ENCODE peak calls at places on chromosomes 7 and 10, in nine cellular contexts. One of them, this sample, is unnamed.

GRCh38 chr10:118725784-118726507 is 28.8 kb downstream of the CACUL1 start:
- DNase-seq in stimulated activated naive CD8-positive, alpha-beta T cell treated with anti-CD3 and anti-CD28 coated beads, Interleukin-15, amount 100 ng/mL, for 72 hours: no peak
- DNase-seq in right cardiac atrium: no peak
- DNase-seq in ELR: no peak
- DNase-seq in NCI-H1092 treated with DMSO at 0.1 percent for 48 hours: no peak
- DNase-seq in NCI-H748 treated with DMSO at 0.1 percent for 48 hours: no peak
- DNase-seq in chondrocyte: no peak
- DNase-seq in activated T-helper 1 cell treated with Interleukin-2 at 50 U/mL for 16 hours: no peak
- DNase-seq in AG04450: peak; percentile 4
- DNase-seq in this sample: no peak

GRCh38 chr7:26667514-26668133 is 196.8 kb downstream of the SKAP2 start:
- DNase-seq in stimulated activated naive CD8-positive, alpha-beta T cell treated with anti-CD3 and anti-CD28 coated beads, Interleukin-15, amount 100 ng/mL, for 72 hours: peak; percentile 58
- DNase-seq in right cardiac atrium: no peak
- DNase-seq in ELR: peak; percentile 95
- DNase-seq in NCI-H1092 treated with DMSO at 0.1 percent for 48 hours: peak; percentile 100
- DNase-seq in NCI-H748 treated with DMSO at 0.1 percent for 48 hours: peak; percentile 98
- DNase-seq in chondrocyte: no peak
- DNase-seq in activated T-helper 1 cell treated with Interleukin-2 at 50 U/mL for 16 hours: no peak
- DNase-seq in AG04450: peak; percentile 56
- DNase-seq in this sample: peak; percentile 76

GRCh38 chr10:21495002-21495685 is 30.3 kb downstream of the SKIDA1 start:
- DNase-seq in stimulated activated naive CD8-positive, alpha-beta T cell treated with anti-CD3 and anti-CD28 coated beads, Interleukin-15, amount 100 ng/mL, for 72 hours: no peak
- DNase-seq in right cardiac atrium: peak; percentile 63
- DNase-seq in ELR: no peak
- DNase-seq in NCI-H1092 treated with DMSO at 0.1 percent for 48 hours: no peak
- DNase-seq in NCI-H748 treated with DMSO at 0.1 percent for 48 hours: no peak
- DNase-seq in chondrocyte: no peak
- DNase-seq in activated T-helper 1 cell treated with Interleukin-2 at 50 U/mL for 16 hours: no peak
- DNase-seq in AG04450: no peak
- DNase-seq in this sample: no peak

GRCh38 chr7:106421181-106421762 is 136.5 kb upstream of the NAMPT start:
- DNase-seq in stimulated activated naive CD8-positive, alpha-beta T cell treated with anti-CD3 and anti-CD28 coated beads, Interleukin-15, amount 100 ng/mL, for 72 hours: no peak
- DNase-seq in right cardiac atrium: peak; percentile 89
- DNase-seq in ELR: peak; percentile 76
- DNase-seq in NCI-H1092 treated with DMSO at 0.1 percent for 48 hours: peak; percentile 66
- DNase-seq in NCI-H748 treated with DMSO at 0.1 percent for 48 hours: no peak
- DNase-seq in chondrocyte: no peak
- DNase-seq in activated T-helper 1 cell treated with Interleukin-2 at 50 U/mL for 16 hours: no peak
- DNase-seq in AG04450: peak; percentile 83
- DNase-seq in this sample: no peak

GRCh38 chr7:25122373-25122772 is 2.7 kb downstream of the CYCS start:
- DNase-seq in stimulated activated naive CD8-positive, alpha-beta T cell treated with anti-CD3 and anti-CD28 coated beads, Interleukin-15, amount 100 ng/mL, for 72 hours: no peak
- DNase-seq in right cardiac atrium: no peak
- DNase-seq in ELR: peak; percentile 62
- DNase-seq in NCI-H1092 treated with DMSO at 0.1 percent for 48 hours: no peak
- DNase-seq in NCI-H748 treated with DMSO at 0.1 percent for 48 hours: no peak
- DNase-seq in chondrocyte: no peak
- DNase-seq in activated T-helper 1 cell treated with Interleukin-2 at 50 U/mL for 16 hours: no peak
- DNase-seq in AG04450: no peak
- DNase-seq in this sample: no peak

GRCh38 chr10:43708256-43708655 is 59.6 kb upstream of the ZNF32 start:
- DNase-seq in stimulated activated naive CD8-positive, alpha-beta T cell treated with anti-CD3 and anti-CD28 coated beads, Interleukin-15, amount 100 ng/mL, for 72 hours: no peak
- DNase-seq in right cardiac atrium: no peak
- DNase-seq in ELR: no peak
- DNase-seq in NCI-H1092 treated with DMSO at 0.1 percent for 48 hours: no peak
- DNase-seq in NCI-H748 treated with DMSO at 0.1 percent for 48 hours: no peak
- DNase-seq in chondrocyte: no peak
- DNase-seq in activated T-helper 1 cell treated with Interleukin-2 at 50 U/mL for 16 hours: no peak
- DNase-seq in AG04450: no peak
- DNase-seq in this sample: no peak

GRCh38 chr10:93468532-93469213 is 13.5 kb downstream of the MYOF start:
- DNase-seq in stimulated activated naive CD8-positive, alpha-beta T cell treated with anti-CD3 and anti-CD28 coated beads, Interleukin-15, amount 100 ng/mL, for 72 hours: no peak
- DNase-seq in right cardiac atrium: no peak
- DNase-seq in ELR: peak; percentile 98
- DNase-seq in NCI-H1092 treated with DMSO at 0.1 percent for 48 hours: no peak
- DNase-seq in NCI-H748 treated with DMSO at 0.1 percent for 48 hours: no peak
- DNase-seq in chondrocyte: no peak
- DNase-seq in activated T-helper 1 cell treated with Interleukin-2 at 50 U/mL for 16 hours: no peak
- DNase-seq in AG04450: peak; percentile 79
- DNase-seq in this sample: no peak

GRCh38 chr7:2353113-2353512 is 1.5 kb upstream of the EIF3B start:
- DNase-seq in stimulated activated naive CD8-positive, alpha-beta T cell treated with anti-CD3 and anti-CD28 coated beads, Interleukin-15, amount 100 ng/mL, for 72 hours: no peak
- DNase-seq in right cardiac atrium: no peak
- DNase-seq in ELR: no peak
- DNase-seq in NCI-H1092 treated with DMSO at 0.1 percent for 48 hours: no peak
- DNase-seq in NCI-H748 treated with DMSO at 0.1 percent for 48 hours: no peak
- DNase-seq in chondrocyte: no peak
- DNase-seq in activated T-helper 1 cell treated with Interleukin-2 at 50 U/mL for 16 hours: no peak
- DNase-seq in AG04450: no peak
- DNase-seq in this sample: no peak

GRCh38 chr7:86939197-86939814 is 120.1 kb downstream of the ELAPOR2 start:
- DNase-seq in stimulated activated naive CD8-positive, alpha-beta T cell treated with anti-CD3 and anti-CD28 coated beads, Interleukin-15, amount 100 ng/mL, for 72 hours: peak; percentile 20
- DNase-seq in right cardiac atrium: no peak
- DNase-seq in ELR: peak; percentile 65
- DNase-seq in NCI-H1092 treated with DMSO at 0.1 percent for 48 hours: peak; percentile 66
- DNase-seq in NCI-H748 treated with DMSO at 0.1 percent for 48 hours: peak; percentile 42
- DNase-seq in chondrocyte: no peak
- DNase-seq in activated T-helper 1 cell treated with Interleukin-2 at 50 U/mL for 16 hours: no peak
- DNase-seq in AG04450: peak; percentile 20
- DNase-seq in this sample: peak; percentile 40

GRCh38 chr10:113058175-113058961 is 108.3 kb downstream of the TCF7L2 start:
- DNase-seq in stimulated activated naive CD8-positive, alpha-beta T cell treated with anti-CD3 and anti-CD28 coated beads, Interleukin-15, amount 100 ng/mL, for 72 hours: no peak
- DNase-seq in right cardiac atrium: no peak
- DNase-seq in ELR: peak; percentile 71
- DNase-seq in NCI-H1092 treated with DMSO at 0.1 percent for 48 hours: peak; percentile 68
- DNase-seq in NCI-H748 treated with DMSO at 0.1 percent for 48 hours: no peak
- DNase-seq in chondrocyte: no peak
- DNase-seq in activated T-helper 1 cell treated with Interleukin-2 at 50 U/mL for 16 hours: no peak
- DNase-seq in AG04450: peak; percentile 56
- DNase-seq in this sample: no peak

GRCh38 chr7:50166997-50167961 is 74.2 kb upstream of the ZPBP start:
- DNase-seq in stimulated activated naive CD8-positive, alpha-beta T cell treated with anti-CD3 and anti-CD28 coated beads, Interleukin-15, amount 100 ng/mL, for 72 hours: peak; percentile 28
- DNase-seq in right cardiac atrium: no peak
- DNase-seq in ELR: no peak
- DNase-seq in NCI-H1092 treated with DMSO at 0.1 percent for 48 hours: no peak
- DNase-seq in NCI-H748 treated with DMSO at 0.1 percent for 48 hours: no peak
- DNase-seq in chondrocyte: no peak
- DNase-seq in activated T-helper 1 cell treated with Interleukin-2 at 50 U/mL for 16 hours: no peak
- DNase-seq in AG04450: no peak
- DNase-seq in this sample: no peak

GRCh38 chr10:50624866-50625491 is 1.2 kb upstream of the SGMS1 start:
- DNase-seq in stimulated activated naive CD8-positive, alpha-beta T cell treated with anti-CD3 and anti-CD28 coated beads, Interleukin-15, amount 100 ng/mL, for 72 hours: peak; percentile 75
- DNase-seq in right cardiac atrium: no peak
- DNase-seq in ELR: peak; percentile 83
- DNase-seq in NCI-H1092 treated with DMSO at 0.1 percent for 48 hours: peak; percentile 82
- DNase-seq in NCI-H748 treated with DMSO at 0.1 percent for 48 hours: peak; percentile 35
- DNase-seq in chondrocyte: peak; percentile 93
- DNase-seq in activated T-helper 1 cell treated with Interleukin-2 at 50 U/mL for 16 hours: peak; percentile 54
- DNase-seq in AG04450: no peak
- DNase-seq in this sample: peak; percentile 70

GRCh38 chr7:127794551-127794950 is 142.6 kb downstream of the SND1 start:
- DNase-seq in stimulated activated naive CD8-positive, alpha-beta T cell treated with anti-CD3 and anti-CD28 coated beads, Interleukin-15, amount 100 ng/mL, for 72 hours: no peak
- DNase-seq in right cardiac atrium: no peak
- DNase-seq in ELR: no peak
- DNase-seq in NCI-H1092 treated with DMSO at 0.1 percent for 48 hours: no peak
- DNase-seq in NCI-H748 treated with DMSO at 0.1 percent for 48 hours: no peak
- DNase-seq in chondrocyte: no peak
- DNase-seq in activated T-helper 1 cell treated with Interleukin-2 at 50 U/mL for 16 hours: no peak
- DNase-seq in AG04450: no peak
- DNase-seq in this sample: no peak

GRCh38 chr10:97868134-97868685 is 18.6 kb downstream of the GOLGA7B start:
- DNase-seq in stimulated activated naive CD8-positive, alpha-beta T cell treated with anti-CD3 and anti-CD28 coated beads, Interleukin-15, amount 100 ng/mL, for 72 hours: no peak
- DNase-seq in right cardiac atrium: no peak
- DNase-seq in ELR: no peak
- DNase-seq in NCI-H1092 treated with DMSO at 0.1 percent for 48 hours: no peak
- DNase-seq in NCI-H748 treated with DMSO at 0.1 percent for 48 hours: no peak
- DNase-seq in chondrocyte: no peak
- DNase-seq in activated T-helper 1 cell treated with Interleukin-2 at 50 U/mL for 16 hours: no peak
- DNase-seq in AG04450: no peak
- DNase-seq in this sample: no peak

GRCh38 chr10:69449841-69450240 is 1.4 kb upstream of the TSPAN15 start:
- DNase-seq in stimulated activated naive CD8-positive, alpha-beta T cell treated with anti-CD3 and anti-CD28 coated beads, Interleukin-15, amount 100 ng/mL, for 72 hours: peak; percentile 32
- DNase-seq in right cardiac atrium: no peak
- DNase-seq in ELR: peak; percentile 84
- DNase-seq in NCI-H1092 treated with DMSO at 0.1 percent for 48 hours: peak; percentile 28
- DNase-seq in NCI-H748 treated with DMSO at 0.1 percent for 48 hours: no peak
- DNase-seq in chondrocyte: no peak
- DNase-seq in activated T-helper 1 cell treated with Interleukin-2 at 50 U/mL for 16 hours: no peak
- DNase-seq in AG04450: no peak
- DNase-seq in this sample: peak; percentile 73

GRCh38 chr7:111012152-111012551 is 78.8 kb upstream of the LRRN3 start:
- DNase-seq in stimulated activated naive CD8-positive, alpha-beta T cell treated with anti-CD3 and anti-CD28 coated beads, Interleukin-15, amount 100 ng/mL, for 72 hours: no peak
- DNase-seq in right cardiac atrium: no peak
- DNase-seq in ELR: peak; percentile 26
- DNase-seq in NCI-H1092 treated with DMSO at 0.1 percent for 48 hours: no peak
- DNase-seq in NCI-H748 treated with DMSO at 0.1 percent for 48 hours: no peak
- DNase-seq in chondrocyte: no peak
- DNase-seq in activated T-helper 1 cell treated with Interleukin-2 at 50 U/mL for 16 hours: no peak
- DNase-seq in AG04450: no peak
- DNase-seq in this sample: no peak

GRCh38 chr7:156064921-156065386 is 252.7 kb upstream of the SHH start:
- DNase-seq in stimulated activated naive CD8-positive, alpha-beta T cell treated with anti-CD3 and anti-CD28 coated beads, Interleukin-15, amount 100 ng/mL, for 72 hours: no peak
- DNase-seq in right cardiac atrium: no peak
- DNase-seq in ELR: no peak
- DNase-seq in NCI-H1092 treated with DMSO at 0.1 percent for 48 hours: no peak
- DNase-seq in NCI-H748 treated with DMSO at 0.1 percent for 48 hours: peak; percentile 21
- DNase-seq in chondrocyte: no peak
- DNase-seq in activated T-helper 1 cell treated with Interleukin-2 at 50 U/mL for 16 hours: no peak
- DNase-seq in AG04450: no peak
- DNase-seq in this sample: no peak

GRCh38 chr10:43355749-43356371 is 15.6 kb upstream of the FXYD4 start:
- DNase-seq in stimulated activated naive CD8-positive, alpha-beta T cell treated with anti-CD3 and anti-CD28 coated beads, Interleukin-15, amount 100 ng/mL, for 72 hours: no peak
- DNase-seq in right cardiac atrium: no peak
- DNase-seq in ELR: peak; percentile 78
- DNase-seq in NCI-H1092 treated with DMSO at 0.1 percent for 48 hours: no peak
- DNase-seq in NCI-H748 treated with DMSO at 0.1 percent for 48 hours: no peak
- DNase-seq in chondrocyte: no peak
- DNase-seq in activated T-helper 1 cell treated with Interleukin-2 at 50 U/mL for 16 hours: no peak
- DNase-seq in AG04450: no peak
- DNase-seq in this sample: no peak

GRCh38 chr10:97810476-97810875 is 38.7 kb upstream of the SFRP5 start:
- DNase-seq in stimulated activated naive CD8-positive, alpha-beta T cell treated with anti-CD3 and anti-CD28 coated beads, Interleukin-15, amount 100 ng/mL, for 72 hours: no peak
- DNase-seq in right cardiac atrium: no peak
- DNase-seq in ELR: peak; percentile 67
- DNase-seq in NCI-H1092 treated with DMSO at 0.1 percent for 48 hours: no peak
- DNase-seq in NCI-H748 treated with DMSO at 0.1 percent for 48 hours: no peak
- DNase-seq in chondrocyte: no peak
- DNase-seq in activated T-helper 1 cell treated with Interleukin-2 at 50 U/mL for 16 hours: no peak
- DNase-seq in AG04450: no peak
- DNase-seq in this sample: no peak

GRCh38 chr7:155647302-155647701 is 2.8 kb downstream of the RBM33 start:
- DNase-seq in stimulated activated naive CD8-positive, alpha-beta T cell treated with anti-CD3 and anti-CD28 coated beads, Interleukin-15, amount 100 ng/mL, for 72 hours: no peak
- DNase-seq in right cardiac atrium: no peak
- DNase-seq in ELR: no peak
- DNase-seq in NCI-H1092 treated with DMSO at 0.1 percent for 48 hours: no peak
- DNase-seq in NCI-H748 treated with DMSO at 0.1 percent for 48 hours: no peak
- DNase-seq in chondrocyte: no peak
- DNase-seq in activated T-helper 1 cell treated with Interleukin-2 at 50 U/mL for 16 hours: no peak
- DNase-seq in AG04450: no peak
- DNase-seq in this sample: no peak

GRCh38 chr10:28130267-28130666 is 131.4 kb upstream of the ODAD2 start:
- DNase-seq in stimulated activated naive CD8-positive, alpha-beta T cell treated with anti-CD3 and anti-CD28 coated beads, Interleukin-15, amount 100 ng/mL, for 72 hours: no peak
- DNase-seq in right cardiac atrium: no peak
- DNase-seq in ELR: peak; percentile 86
- DNase-seq in NCI-H1092 treated with DMSO at 0.1 percent for 48 hours: no peak
- DNase-seq in NCI-H748 treated with DMSO at 0.1 percent for 48 hours: no peak
- DNase-seq in chondrocyte: no peak
- DNase-seq in activated T-helper 1 cell treated with Interleukin-2 at 50 U/mL for 16 hours: no peak
- DNase-seq in AG04450: peak; percentile 24
- DNase-seq in this sample: no peak

GRCh38 chr7:42549866-42550485 is 313.0 kb upstream of the GLI3 start:
- DNase-seq in stimulated activated naive CD8-positive, alpha-beta T cell treated with anti-CD3 and anti-CD28 coated beads, Interleukin-15, amount 100 ng/mL, for 72 hours: no peak
- DNase-seq in right cardiac atrium: no peak
- DNase-seq in ELR: peak; percentile 45
- DNase-seq in NCI-H1092 treated with DMSO at 0.1 percent for 48 hours: no peak
- DNase-seq in NCI-H748 treated with DMSO at 0.1 percent for 48 hours: no peak
- DNase-seq in chondrocyte: no peak
- DNase-seq in activated T-helper 1 cell treated with Interleukin-2 at 50 U/mL for 16 hours: no peak
- DNase-seq in AG04450: no peak
- DNase-seq in this sample: no peak

GRCh38 chr10:43043773-43044394 is 33.0 kb upstream of the RET start:
- DNase-seq in stimulated activated naive CD8-positive, alpha-beta T cell treated with anti-CD3 and anti-CD28 coated beads, Interleukin-15, amount 100 ng/mL, for 72 hours: no peak
- DNase-seq in right cardiac atrium: peak; percentile 32
- DNase-seq in ELR: no peak
- DNase-seq in NCI-H1092 treated with DMSO at 0.1 percent for 48 hours: no peak
- DNase-seq in NCI-H748 treated with DMSO at 0.1 percent for 48 hours: no peak
- DNase-seq in chondrocyte: peak; percentile 81
- DNase-seq in activated T-helper 1 cell treated with Interleukin-2 at 50 U/mL for 16 hours: no peak
- DNase-seq in AG04450: no peak
- DNase-seq in this sample: no peak

GRCh38 chr7:144818516-144818915 is 17.3 kb downstream of the TPK1 start:
- DNase-seq in stimulated activated naive CD8-positive, alpha-beta T cell treated with anti-CD3 and anti-CD28 coated beads, Interleukin-15, amount 100 ng/mL, for 72 hours: peak; percentile 57
- DNase-seq in right cardiac atrium: no peak
- DNase-seq in ELR: no peak
- DNase-seq in NCI-H1092 treated with DMSO at 0.1 percent for 48 hours: no peak
- DNase-seq in NCI-H748 treated with DMSO at 0.1 percent for 48 hours: no peak
- DNase-seq in chondrocyte: no peak
- DNase-seq in activated T-helper 1 cell treated with Interleukin-2 at 50 U/mL for 16 hours: peak; percentile 35
- DNase-seq in AG04450: no peak
- DNase-seq in this sample: no peak

GRCh38 chr10:73819513-73820093 is 8.2 kb upstream of the NDST2 start:
- DNase-seq in stimulated activated naive CD8-positive, alpha-beta T cell treated with anti-CD3 and anti-CD28 coated beads, Interleukin-15, amount 100 ng/mL, for 72 hours: no peak
- DNase-seq in right cardiac atrium: peak; percentile 70
- DNase-seq in ELR: peak; percentile 80
- DNase-seq in NCI-H1092 treated with DMSO at 0.1 percent for 48 hours: no peak
- DNase-seq in NCI-H748 treated with DMSO at 0.1 percent for 48 hours: no peak
- DNase-seq in chondrocyte: no peak
- DNase-seq in activated T-helper 1 cell treated with Interleukin-2 at 50 U/mL for 16 hours: no peak
- DNase-seq in AG04450: no peak
- DNase-seq in this sample: no peak

GRCh38 chr10:104299031-104299904 is 30.3 kb downstream of the GSTO2 start:
- DNase-seq in stimulated activated naive CD8-positive, alpha-beta T cell treated with anti-CD3 and anti-CD28 coated beads, Interleukin-15, amount 100 ng/mL, for 72 hours: no peak
- DNase-seq in right cardiac atrium: no peak
- DNase-seq in ELR: peak; percentile 71
- DNase-seq in NCI-H1092 treated with DMSO at 0.1 percent for 48 hours: no peak
- DNase-seq in NCI-H748 treated with DMSO at 0.1 percent for 48 hours: no peak
- DNase-seq in chondrocyte: no peak
- DNase-seq in activated T-helper 1 cell treated with Interleukin-2 at 50 U/mL for 16 hours: no peak
- DNase-seq in AG04450: no peak
- DNase-seq in this sample: no peak

GRCh38 chr10:43574035-43574892 is at the start of gene ZNF239:
- DNase-seq in stimulated activated naive CD8-positive, alpha-beta T cell treated with anti-CD3 and anti-CD28 coated beads, Interleukin-15, amount 100 ng/mL, for 72 hours: peak; percentile 89
- DNase-seq in right cardiac atrium: peak; percentile 96
- DNase-seq in ELR: peak; percentile 88
- DNase-seq in NCI-H1092 treated with DMSO at 0.1 percent for 48 hours: peak; percentile 82
- DNase-seq in NCI-H748 treated with DMSO at 0.1 percent for 48 hours: peak; percentile 0
- DNase-seq in chondrocyte: peak; percentile 95
- DNase-seq in activated T-helper 1 cell treated with Interleukin-2 at 50 U/mL for 16 hours: peak; percentile 70
- DNase-seq in AG04450: peak; percentile 61
- DNase-seq in this sample: peak; percentile 85

GRCh38 chr7:112566392-112567324 is 85.9 kb downstream of the LSMEM1 start:
- DNase-seq in stimulated activated naive CD8-positive, alpha-beta T cell treated with anti-CD3 and anti-CD28 coated beads, Interleukin-15, amount 100 ng/mL, for 72 hours: no peak
- DNase-seq in right cardiac atrium: no peak
- DNase-seq in ELR: no peak
- DNase-seq in NCI-H1092 treated with DMSO at 0.1 percent for 48 hours: peak; percentile 93
- DNase-seq in NCI-H748 treated with DMSO at 0.1 percent for 48 hours: no peak
- DNase-seq in chondrocyte: no peak
- DNase-seq in activated T-helper 1 cell treated with Interleukin-2 at 50 U/mL for 16 hours: no peak
- DNase-seq in AG04450: no peak
- DNase-seq in this sample: peak; percentile 17

GRCh38 chr7:45702751-45703150 is 128.6 kb downstream of the ADCY1 start:
- DNase-seq in stimulated activated naive CD8-positive, alpha-beta T cell treated with anti-CD3 and anti-CD28 coated beads, Interleukin-15, amount 100 ng/mL, for 72 hours: no peak
- DNase-seq in right cardiac atrium: no peak
- DNase-seq in ELR: no peak
- DNase-seq in NCI-H1092 treated with DMSO at 0.1 percent for 48 hours: no peak
- DNase-seq in NCI-H748 treated with DMSO at 0.1 percent for 48 hours: no peak
- DNase-seq in chondrocyte: peak; percentile 69
- DNase-seq in activated T-helper 1 cell treated with Interleukin-2 at 50 U/mL for 16 hours: no peak
- DNase-seq in AG04450: no peak
- DNase-seq in this sample: no peak

GRCh38 chr7:151889406-151890354 is 12.8 kb upstream of the PRKAG2 start:
- DNase-seq in stimulated activated naive CD8-positive, alpha-beta T cell treated with anti-CD3 and anti-CD28 coated beads, Interleukin-15, amount 100 ng/mL, for 72 hours: no peak
- DNase-seq in right cardiac atrium: no peak
- DNase-seq in ELR: no peak
- DNase-seq in NCI-H1092 treated with DMSO at 0.1 percent for 48 hours: no peak
- DNase-seq in NCI-H748 treated with DMSO at 0.1 percent for 48 hours: no peak
- DNase-seq in chondrocyte: no peak
- DNase-seq in activated T-helper 1 cell treated with Interleukin-2 at 50 U/mL for 16 hours: no peak
- DNase-seq in AG04450: no peak
- DNase-seq in this sample: no peak

GRCh38 chr7:836429-836828 is 4.2 kb downstream of the SUN1 start:
- DNase-seq in stimulated activated naive CD8-positive, alpha-beta T cell treated with anti-CD3 and anti-CD28 coated beads, Interleukin-15, amount 100 ng/mL, for 72 hours: no peak
- DNase-seq in right cardiac atrium: no peak
- DNase-seq in ELR: peak; percentile 60
- DNase-seq in NCI-H1092 treated with DMSO at 0.1 percent for 48 hours: no peak
- DNase-seq in NCI-H748 treated with DMSO at 0.1 percent for 48 hours: no peak
- DNase-seq in chondrocyte: no peak
- DNase-seq in activated T-helper 1 cell treated with Interleukin-2 at 50 U/mL for 16 hours: no peak
- DNase-seq in AG04450: no peak
- DNase-seq in this sample: peak; percentile 36